ENCODE peak calls at places on chromosome 21, in nine cellular contexts. X is M059J, W is right cardiac atrium, A is NCI-H2081, T is astrocyte, S is substantia nigra, V is neuronal stem cell, M is NCI-H748 treated with DMSO at 0.1 percent for 48 hours, G is mesendoderm. H is an unnamed sample.

GRCh38 chr21:45366476-45366875 is 38.5 kb upstream of the COL18A1 start:
- DNase-seq in G (no peak), M (no peak), X (no peak), A (no peak), W (peak; percentile 53), V (no peak), S (no peak), T (no peak), H (no peak)

GRCh38 chr21:37532868-37533780 is 166.6 kb downstream of the DYRK1A start:
- DNase-seq in X (peak; percentile 83), V (no peak), G (peak; percentile 49), T (peak; percentile 70), S (no peak), W (no peak), M (no peak), A (no peak), H (peak; percentile 62)

GRCh38 chr21:32806810-32807386 is 35.3 kb upstream of the PAXBP1 start:
- DNase-seq in M (no peak), S (no peak), G (no peak), W (no peak), X (peak; percentile 35), A (no peak), T (peak; percentile 13), V (no peak), H (peak; percentile 36)

GRCh38 chr21:17931080-17931479 is 111.9 kb upstream of the C21orf91 start:
- DNase-seq in S (no peak), G (peak; percentile 41), V (no peak), W (no peak), T (no peak), X (peak; percentile 7), A (no peak), M (no peak), H (no peak)

GRCh38 chr21:45248893-45249381 is 38.8 kb downstream of the POFUT2 start:
- DNase-seq in A (no peak), S (peak; percentile 24), W (peak; percentile 77), V (no peak), X (peak; percentile 75), G (peak; percentile 39), T (peak; percentile 22), M (no peak), H (peak; percentile 88)

GRCh38 chr21:38282921-38283320 is 26.1 kb downstream of the KCNJ15 start:
- DNase-seq in M (no peak), A (no peak), X (no peak), G (no peak), S (no peak), V (no peak), T (no peak), W (no peak), H (no peak)

GRCh38 chr21:38310619-38311018 is 53.8 kb downstream of the KCNJ15 start:
- DNase-seq in S (no peak), A (peak; percentile 59), V (no peak), W (no peak), G (no peak), M (no peak), X (no peak), T (peak; percentile 55), H (no peak)

GRCh38 chr21:33024278-33025103 is 1.2 kb upstream of the OLIG2 start:
- DNase-seq in W (no peak), T (no peak), M (no peak), G (no peak), A (no peak), V (no peak), X (no peak), S (no peak), H (no peak)

GRCh38 chr21:43740497-43741156 is 21.7 kb downstream of the PDXK start:
- DNase-seq in V (peak; percentile 53), W (peak; percentile 76), X (peak; percentile 49), S (peak; percentile 39), G (peak; percentile 93), M (no peak), T (peak; percentile 54), A (no peak), H (peak; percentile 28)

GRCh38 chr21:18772404-18772803 is 368.8 kb upstream of the TMPRSS15 start:
- DNase-seq in V (no peak), T (peak; percentile 61), W (no peak), S (no peak), A (no peak), G (no peak), M (no peak), X (no peak), H (no peak)

GRCh38 chr21:46291561-46291960 is 5.4 kb downstream of the YBEY start:
- DNase-seq in V (no peak), G (no peak), X (no peak), A (no peak), M (no peak), W (no peak), T (no peak), S (no peak), H (no peak)

GRCh38 chr21:43343992-43344886 is 82.7 kb downstream of the SIK1 start:
- DNase-seq in M (no peak), A (no peak), W (peak; percentile 54), S (no peak), G (no peak), X (no peak), T (no peak), V (no peak), H (no peak)

GRCh38 chr21:42844411-42845113 is 34.8 kb downstream of the WDR4 start:
- DNase-seq in G (no peak), T (no peak), S (peak; percentile 56), W (peak; percentile 63), V (no peak), A (no peak), X (no peak), M (no peak), H (no peak)

GRCh38 chr21:33265664-33266049 is 510 bp upstream of the IL10RB start:
- DNase-seq in T (no peak), W (peak; percentile 78), G (no peak), M (no peak), X (peak; percentile 19), V (peak; percentile 6), A (no peak), S (peak; percentile 27), H (no peak)

GRCh38 chr21:27108228-27108627 is 141.3 kb upstream of the ADAMTS5 start:
- DNase-seq in X (peak; percentile 78), V (no peak), S (no peak), W (no peak), G (no peak), M (no peak), A (no peak), T (peak; percentile 10), H (no peak)

GRCh38 chr21:30425826-30426225 is at the start of gene KRTAP13-3:
- DNase-seq in V (no peak), G (no peak), T (no peak), S (no peak), M (no peak), X (no peak), W (no peak), A (no peak), H (no peak)

GRCh38 chr21:33908760-33909159 is 6.8 kb downstream of the ATP5PO start:
- DNase-seq in X (no peak), A (no peak), V (no peak), S (no peak), T (no peak), M (no peak), G (no peak), W (no peak), H (no peak)

GRCh38 chr21:14917762-14918161 is 147.0 kb downstream of the NRIP1 start:
- DNase-seq in W (no peak), T (no peak), M (no peak), A (no peak), S (no peak), G (no peak), X (no peak), V (no peak), H (no peak)

GRCh38 chr21:36141513-36141925 is 6.6 kb downstream of the CBR3 start:
- DNase-seq in G (peak; percentile 95), V (peak; percentile 78), T (peak; percentile 65), X (peak; percentile 97), W (peak; percentile 70), M (peak; percentile 88), A (peak; percentile 95), S (peak; percentile 49), H (peak; percentile 78)

GRCh38 chr21:34737115-34737514 is 68.3 kb downstream of the CLIC6 start:
- DNase-seq in W (no peak), G (no peak), A (no peak), X (peak; percentile 54), V (no peak), M (no peak), S (no peak), T (peak; percentile 34), H (peak; percentile 18)

GRCh38 chr21:44886113-44887075 is 12.9 kb upstream of the PTTG1IP start:
- DNase-seq in T (no peak), V (no peak), A (no peak), S (no peak), X (no peak), M (no peak), W (peak; percentile 44), G (no peak), H (no peak)

GRCh38 chr21:30014883-30015282 is 75.1 kb upstream of the GRIK1 start:
- DNase-seq in T (no peak), S (no peak), X (no peak), M (no peak), V (no peak), A (no peak), G (no peak), W (no peak), H (no peak)

H was measured in MG63.